ENCODE peak calls at places on chromosomes 5 and 9, in six cellular contexts. N, K, M, X, E and S are unnamed samples.

GRCh38 chr5:74382864-74383618 is 257.5 kb downstream of the ENC1 start:
- DNase-seq in N (no peak), K (peak; percentile 48), M (no peak), X (no peak), E (no peak), S (no peak)

GRCh38 chr5:4335078-4335477 is 739.4 kb downstream of the IRX1 start:
- DNase-seq in N (no peak), K (no peak), M (no peak), X (no peak), E (no peak), S (no peak)

GRCh38 chr5:141772281-141772680 is 90.3 kb upstream of the ARAP3 start:
- DNase-seq in N (no peak), K (no peak), M (no peak), X (no peak), E (no peak), S (no peak)

GRCh38 chr5:27020965-27021364 is 17.4 kb downstream of the CDH9 start:
- DNase-seq in N (no peak), K (no peak), M (no peak), X (no peak), E (no peak), S (no peak)

GRCh38 chr9:88533951-88534455 is 975 bp upstream of the NXNL2 start:
- DNase-seq in N (no peak), K (peak; percentile 35), M (peak; percentile 80), X (no peak), E (no peak), S (no peak)

GRCh38 chr5:38036765-38037164 is 196.9 kb upstream of the GDNF start:
- DNase-seq in N (no peak), K (no peak), M (no peak), X (no peak), E (no peak), S (no peak)

GRCh38 chr9:135707449-135708138 is 5.6 kb downstream of the KCNT1 start:
- DNase-seq in N (no peak), K (no peak), M (no peak), X (no peak), E (no peak), S (no peak)

GRCh38 chr9:131180454-131180853 is 55.1 kb downstream of the NUP214 start:
- DNase-seq in N (no peak), K (no peak), M (no peak), X (no peak), E (no peak), S (no peak)

GRCh38 chr5:135842737-135843136 is 8.3 kb downstream of the SLC25A48 start:
- DNase-seq in N (no peak), K (no peak), M (no peak), X (no peak), E (no peak), S (no peak)

GRCh38 chr5:150131978-150132694 is 23.5 kb downstream of the PDGFRB start:
- DNase-seq in N (no peak), K (no peak), M (no peak), X (no peak), E (peak; percentile 82), S (no peak)

GRCh38 chr9:81470864-81471263 is 218.5 kb downstream of the TLE1 start:
- DNase-seq in N (no peak), K (no peak), M (no peak), X (no peak), E (no peak), S (no peak)

GRCh38 chr9:87324613-87325194 is 173.0 kb upstream of the DAPK1 start:
- DNase-seq in N (no peak), K (no peak), M (no peak), X (peak; percentile 44), E (no peak), S (no peak)

GRCh38 chr5:10655041-10655685 is 91.3 kb downstream of the ANKRD33B start:
- DNase-seq in N (peak; percentile 54), K (no peak), M (no peak), X (no peak), E (no peak), S (no peak)

GRCh38 chr5:142654578-142655042 is 31.3 kb downstream of the FGF1 start:
- DNase-seq in N (no peak), K (no peak), M (no peak), X (no peak), E (no peak), S (no peak)

GRCh38 chr5:11724947-11725346 is 179.3 kb downstream of the CTNND2 start:
- DNase-seq in N (no peak), K (no peak), M (no peak), X (no peak), E (no peak), S (no peak)

GRCh38 chr5:14036947-14037346 is 92.5 kb upstream of the DNAH5 start:
- DNase-seq in N (no peak), K (no peak), M (no peak), X (no peak), E (no peak), S (no peak)

GRCh38 chr5:121175986-121176385 is 675.7 kb upstream of the FTMT start:
- DNase-seq in N (no peak), K (no peak), M (no peak), X (no peak), E (no peak), S (no peak)

GRCh38 chr9:127336708-127337352 is 60.1 kb upstream of the SLC2A8 start:
- DNase-seq in N (peak; percentile 25), K (peak; percentile 79), M (no peak), X (peak; percentile 69), E (peak; percentile 88), S (no peak)

GRCh38 chr5:76790632-76791290 is 28.1 kb upstream of the F2RL1 start:
- DNase-seq in N (no peak), K (no peak), M (no peak), X (peak; percentile 95), E (peak; percentile 29), S (no peak)

GRCh38 chr5:146720132-146720531 is 158.4 kb downstream of the PPP2R2B start:
- DNase-seq in N (no peak), K (no peak), M (no peak), X (no peak), E (no peak), S (no peak)

GRCh38 chr5:81756016-81756415 is 5.1 kb upstream of the SSBP2 start:
- DNase-seq in N (no peak), K (no peak), M (no peak), X (no peak), E (no peak), S (no peak)

GRCh38 chr5:71830626-71831539 is 111.8 kb downstream of the CARTPT start:
- DNase-seq in N (no peak), K (peak; percentile 82), M (no peak), X (no peak), E (peak; percentile 62), S (no peak)

GRCh38 chr5:170366276-170366675 is 22.9 kb downstream of the KCNMB1 start:
- DNase-seq in N (no peak), K (no peak), M (no peak), X (no peak), E (no peak), S (no peak)

GRCh38 chr5:116559239-116559638 is 15.4 kb downstream of the SEMA6A start:
- DNase-seq in N (no peak), K (no peak), M (no peak), X (no peak), E (no peak), S (no peak)

GRCh38 chr5:138714694-138715093 is 38.5 kb upstream of the CTNNA1 start:
- DNase-seq in N (no peak), K (no peak), M (no peak), X (no peak), E (no peak), S (no peak)

GRCh38 chr5:148474025-148474511 is 90.3 kb downstream of the FBXO38 start:
- DNase-seq in N (no peak), K (peak; percentile 68), M (no peak), X (no peak), E (no peak), S (no peak)

GRCh38 chr5:5164158-5164557 is 24.0 kb downstream of the ADAMTS16 start:
- DNase-seq in N (no peak), K (no peak), M (no peak), X (no peak), E (no peak), S (no peak)

GRCh38 chr9:16368425-16369087 is 501.9 kb downstream of the BNC2 start:
- DNase-seq in N (no peak), K (no peak), M (no peak), X (no peak), E (no peak), S (no peak)

GRCh38 chr5:138354387-138354786 is 1.9 kb downstream of the KDM3B start:
- DNase-seq in N (no peak), K (no peak), M (no peak), X (no peak), E (no peak), S (no peak)

GRCh38 chr9:121107041-121107440 is 32.3 kb downstream of the CNTRL start:
- DNase-seq in N (no peak), K (no peak), M (no peak), X (peak; percentile 34), E (no peak), S (no peak)

GRCh38 chr9:32955655-32956478 is 45.6 kb downstream of the APTX start:
- DNase-seq in N (no peak), K (no peak), M (no peak), X (no peak), E (no peak), S (no peak)
- H3K4me3 ChIP-seq in N (no peak overlapping the region), K (peak overlapping the region; percentile 47), M (no peak overlapping the region), X (no peak overlapping the region), E (no peak overlapping the region), S (no peak overlapping the region)

DNA sequence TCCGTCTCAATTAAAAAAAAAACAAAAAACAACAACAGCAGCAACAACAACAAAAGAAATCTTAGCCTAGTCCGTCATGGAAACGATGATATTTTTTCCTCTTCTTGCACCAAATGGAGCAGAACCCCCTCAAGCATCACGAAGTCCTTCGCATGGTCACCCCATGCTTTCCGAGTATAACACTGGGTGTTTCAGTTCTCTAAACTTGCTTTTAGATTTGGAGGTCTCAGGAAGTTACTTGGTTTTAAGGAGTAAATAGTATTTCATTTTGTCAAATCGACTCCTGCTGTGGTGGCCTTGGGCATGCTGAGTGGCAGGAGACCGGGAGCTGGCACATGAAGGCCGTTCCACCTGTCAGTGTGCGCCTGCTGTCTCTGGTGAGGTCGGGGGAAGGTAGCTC is 118.5 kb upstream of the CACNA1B start:
- DNase-seq in N (no peak), K (no peak), M (no peak), X (no peak), E (no peak), S (peak; percentile 66)
- TF ChIP-seq CTCF in N (no peak), K (no peak), M (no peak), X (no peak), E (no peak), S (no peak)

GRCh38 chr9:5513966-5514365 is 3.6 kb downstream of the PDCD1LG2 start:
- DNase-seq in N (no peak), K (no peak), M (no peak), X (no peak), E (no peak), S (no peak)
- H3K4me3 ChIP-seq in N (no peak overlapping the region), K (no peak overlapping the region), M (no peak overlapping the region), X (no peak overlapping the region), E (no peak overlapping the region), S (no peak overlapping the region)

DNA sequence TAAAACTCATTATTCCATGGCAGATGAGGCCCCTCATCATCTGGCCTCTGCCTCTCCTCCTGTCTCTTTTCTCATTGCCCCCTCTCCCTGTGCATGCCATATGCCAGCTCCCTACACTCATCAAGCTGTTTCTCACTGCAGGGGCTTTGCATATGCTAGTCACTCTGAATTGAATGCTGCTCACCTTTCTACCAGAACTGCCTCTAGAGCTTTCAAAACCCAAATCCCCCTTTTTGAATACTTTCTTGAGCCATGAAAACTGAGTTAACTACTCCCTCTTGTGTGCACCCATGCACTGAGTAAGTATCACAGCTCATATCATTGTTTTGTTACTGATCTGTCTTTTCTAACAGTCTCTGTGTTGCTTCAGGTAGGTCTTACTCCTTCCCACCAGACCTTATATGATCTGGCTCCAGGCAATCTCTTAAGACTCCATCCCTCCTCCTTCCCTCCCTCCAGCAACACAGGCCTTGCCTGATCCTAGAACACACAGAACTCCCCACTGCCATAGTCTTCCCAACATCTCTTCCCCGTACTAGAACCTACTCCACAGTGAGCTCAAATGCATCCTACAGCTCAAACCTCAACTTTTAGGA is 60.5 kb downstream of the ASTN2 start:
- DNase-seq in N (no peak), K (no peak), M (no peak), X (no peak), E (no peak), S (no peak)
- TF ChIP-seq CTCF in N (no peak), K (no peak), M (no peak), X (no peak), E (no peak), S (no peak)